ENCODE peak calls at places on chromosome 6, in five cellular contexts. S is A549, W is type B pancreatic cell, X is H1, B is foreskin keratinocyte. Q is an unnamed sample.

GRCh38 chr6:11614534-11615213 is 77.1 kb downstream of the TMEM170B start:
- DNase-seq in W (no peak), S (no peak), X (no peak), B (no peak), Q (no peak)

GRCh38 chr6:151430886-151431285 is 21.0 kb downstream of the RMND1 start:
- DNase-seq in X (no peak), B (no peak), S (no peak), W (no peak), Q (no peak)

GRCh38 chr6:6466967-6467761 is 121.4 kb upstream of the LY86 start:
- DNase-seq in W (no peak), B (peak), X (no peak), S (no peak), Q (no peak)

GRCh38 chr6:5261545-5262109 is 314 bp downstream of the FARS2 start:
- DNase-seq in W (no peak), S (no peak), B (no peak), X (no peak), Q (no peak)

GRCh38 chr6:148414836-148415235 is 72.2 kb downstream of the SASH1 start:
- DNase-seq in S (no peak), B (peak), W (no peak), X (no peak), Q (no peak)

GRCh38 chr6:166691199-166691598 is 64.1 kb upstream of the RPS6KA2 start:
- DNase-seq in S (no peak), B (peak), W (no peak), X (no peak), Q (no peak)

GRCh38 chr6:146017672-146018071 is 11.2 kb upstream of the GRM1 start:
- DNase-seq in W (no peak), X (no peak), B (peak), S (no peak), Q (no peak)

GRCh38 chr6:25050356-25050755 is 114.6 kb upstream of the RIPOR2 start:
- DNase-seq in S (no peak), W (no peak), X (no peak), B (peak), Q (no peak)

GRCh38 chr6:155495011-155495768 is 39.6 kb upstream of the NOX3 start:
- DNase-seq in X (peak), B (no peak), W (no peak), S (no peak), Q (no peak)

GRCh38 chr6:92559002-92559401 is 860.4 kb downstream of the EPHA7 start:
- DNase-seq in W (no peak), X (no peak), B (no peak), S (no peak), Q (no peak)

GRCh38 chr6:134550604-134551003 is 232.7 kb upstream of the SGK1 start:
- DNase-seq in S (peak), B (peak), X (no peak), W (no peak), Q (no peak)

GRCh38 chr6:33023536-33023935 is 14.1 kb upstream of the HLA-DOA start:
- DNase-seq in W (no peak), S (no peak), X (no peak), B (no peak), Q (no peak)
- TF ChIP-seq CTCF in W (no peak), S (no peak), X (no peak), B (no peak), Q (no peak)

GRCh38 chr6:168179133-168179532 is 100.1 kb upstream of the FRMD1 start:
- DNase-seq in X (no peak), S (no peak), W (peak), B (no peak), Q (peak)
- TF ChIP-seq CTCF in X (no peak), S (no peak), W (no peak), B (no peak), Q (no peak)

GRCh38 chr6:2504495-2505064 is 246.1 kb downstream of the MYLK4 start:
- DNase-seq in S (no peak), B (no peak), W (peak), X (no peak), Q (no peak)

GRCh38 chr6:2507016-2507415 is 243.7 kb downstream of the MYLK4 start:
- DNase-seq in S (no peak), W (no peak), B (peak), X (no peak), Q (no peak)

GRCh38 chr6:2507638-2508037 is 243.1 kb downstream of the MYLK4 start:
- DNase-seq in W (no peak), X (no peak), B (no peak), S (no peak), Q (peak)

GRCh38 chr6:2503816-2504494 is 246.8 kb downstream of the MYLK4 start:
- DNase-seq in W (no peak), S (no peak), X (no peak), B (peak), Q (peak)

GRCh38 chr6:2505624-2506023 is 245.1 kb downstream of the MYLK4 start:
- DNase-seq in S (no peak), B (no peak), W (peak), X (no peak), Q (no peak)
- TF ChIP-seq CTCF in S (no peak), B (peak), W (peak), X (peak), Q (no peak)

DNA sequence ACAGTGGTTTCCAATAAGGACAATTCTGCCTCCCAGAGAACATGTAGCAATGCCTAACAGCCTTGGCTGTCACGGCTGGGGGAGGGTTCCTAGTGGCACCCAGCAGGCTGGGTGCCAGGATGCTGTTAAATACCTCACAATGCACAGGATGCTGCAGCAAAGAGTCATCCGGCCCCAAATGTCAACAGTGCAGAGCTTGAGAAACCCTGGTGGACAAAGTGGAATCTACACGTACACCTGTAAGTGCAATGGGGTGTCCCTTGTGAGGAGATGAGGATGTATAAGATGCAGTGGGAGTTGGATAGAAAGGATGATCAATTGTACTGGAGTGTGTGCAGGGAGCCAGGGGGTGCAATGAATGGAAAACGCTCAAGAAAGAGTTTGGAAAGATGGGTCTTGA is 142.4 kb downstream of the FNDC1 start:
- DNase-seq in S (no peak), W (no peak), B (peak), X (no peak), Q (no peak)
- TF ChIP-seq CTCF in S (no peak), W (peak), B (peak), X (no peak), Q (no peak)

GRCh38 chr6:76633259-76633658 is 560.8 kb upstream of the IMPG1 start:
- DNase-seq in B (no peak), S (no peak), W (no peak), X (no peak), Q (no peak)
- TF ChIP-seq CTCF in B (no peak), S (no peak), W (no peak), X (peak), Q (no peak)

DNA sequence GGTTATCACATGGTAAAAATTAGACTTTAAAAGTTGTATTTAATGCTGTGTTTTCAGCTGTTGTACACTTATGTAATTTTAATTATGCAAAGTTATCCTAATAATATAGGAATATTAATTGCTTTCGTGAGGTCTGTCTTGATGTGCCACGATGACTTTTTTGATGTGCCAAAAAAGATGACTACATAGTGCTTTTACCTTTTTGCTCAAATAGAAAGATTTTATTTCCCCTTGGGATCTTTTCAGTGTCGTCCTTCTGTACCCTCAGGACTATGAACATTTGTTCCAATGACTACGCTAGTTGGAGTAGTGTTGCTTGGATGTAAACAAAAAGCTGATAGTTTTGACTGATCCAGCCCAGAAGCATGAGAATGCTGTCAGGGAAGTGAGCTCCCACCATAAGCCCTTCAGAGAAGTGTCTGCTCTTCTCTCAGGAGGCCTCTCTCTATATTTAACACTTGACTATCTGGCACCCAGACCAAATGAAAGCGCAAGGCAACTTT is 1.2 kb upstream of the CD164 start:
- DNase-seq in X (no peak), S (no peak), W (no peak), B (no peak), Q (no peak)
- TF ChIP-seq CTCF in X (no peak), S (no peak), W (no peak), B (no peak), Q (no peak)

GRCh38 chr6:52104979-52105378 is 17.6 kb upstream of the PKHD1 start:
- DNase-seq in S (no peak), W (no peak), X (no peak), B (no peak), Q (no peak)
- TF ChIP-seq CTCF in S (no peak), W (no peak), X (no peak), B (no peak), Q (no peak)

GRCh38 chr6:111691345-111692225 is 85.9 kb upstream of the TRAF3IP2 start:
- DNase-seq in S (no peak), X (no peak), W (no peak), B (no peak), Q (peak)
- TF ChIP-seq CTCF in S (no peak), X (no peak), W (no peak), B (no peak), Q (no peak)

DNA sequence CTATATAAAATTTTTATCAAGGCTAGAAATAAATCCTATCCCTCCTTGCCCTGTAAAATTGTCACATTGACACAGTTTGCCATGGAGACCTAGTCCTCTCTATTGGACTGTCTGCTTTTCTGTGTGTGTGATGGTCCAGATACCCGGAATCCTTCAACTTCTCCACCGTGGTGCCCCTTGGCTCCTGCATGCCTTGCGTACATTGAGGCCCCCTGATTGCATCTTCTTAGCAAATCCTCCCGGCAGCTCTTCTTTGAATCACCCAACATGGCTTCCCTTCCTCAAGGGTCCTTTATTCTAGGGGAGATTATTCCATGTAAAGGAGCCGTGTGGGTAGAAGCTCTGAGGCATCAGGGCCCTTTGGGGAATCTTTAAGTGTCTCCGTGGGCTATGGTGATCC is 219.5 kb downstream of the CDC5L start:
- DNase-seq in X (no peak), S (no peak), B (no peak), W (no peak), Q (no peak)
- TF ChIP-seq CTCF in X (no peak), S (no peak), B (no peak), W (no peak), Q (no peak)

GRCh38 chr6:33989016-33989854 is 156.7 kb downstream of the GRM4 start:
- DNase-seq in S (no peak), W (peak), B (no peak), X (no peak), Q (peak)

GRCh38 chr6:33985947-33986346 is 159.9 kb downstream of the GRM4 start:
- DNase-seq in S (no peak), X (no peak), W (peak), B (no peak), Q (no peak)

GRCh38 chr6:33987531-33988021 is 158.3 kb downstream of the GRM4 start:
- DNase-seq in W (peak), B (no peak), X (no peak), S (no peak), Q (no peak)

GRCh38 chr6:33990061-33990541 is 155.8 kb downstream of the GRM4 start:
- DNase-seq in W (peak), B (no peak), S (no peak), X (no peak), Q (peak)

DNA sequence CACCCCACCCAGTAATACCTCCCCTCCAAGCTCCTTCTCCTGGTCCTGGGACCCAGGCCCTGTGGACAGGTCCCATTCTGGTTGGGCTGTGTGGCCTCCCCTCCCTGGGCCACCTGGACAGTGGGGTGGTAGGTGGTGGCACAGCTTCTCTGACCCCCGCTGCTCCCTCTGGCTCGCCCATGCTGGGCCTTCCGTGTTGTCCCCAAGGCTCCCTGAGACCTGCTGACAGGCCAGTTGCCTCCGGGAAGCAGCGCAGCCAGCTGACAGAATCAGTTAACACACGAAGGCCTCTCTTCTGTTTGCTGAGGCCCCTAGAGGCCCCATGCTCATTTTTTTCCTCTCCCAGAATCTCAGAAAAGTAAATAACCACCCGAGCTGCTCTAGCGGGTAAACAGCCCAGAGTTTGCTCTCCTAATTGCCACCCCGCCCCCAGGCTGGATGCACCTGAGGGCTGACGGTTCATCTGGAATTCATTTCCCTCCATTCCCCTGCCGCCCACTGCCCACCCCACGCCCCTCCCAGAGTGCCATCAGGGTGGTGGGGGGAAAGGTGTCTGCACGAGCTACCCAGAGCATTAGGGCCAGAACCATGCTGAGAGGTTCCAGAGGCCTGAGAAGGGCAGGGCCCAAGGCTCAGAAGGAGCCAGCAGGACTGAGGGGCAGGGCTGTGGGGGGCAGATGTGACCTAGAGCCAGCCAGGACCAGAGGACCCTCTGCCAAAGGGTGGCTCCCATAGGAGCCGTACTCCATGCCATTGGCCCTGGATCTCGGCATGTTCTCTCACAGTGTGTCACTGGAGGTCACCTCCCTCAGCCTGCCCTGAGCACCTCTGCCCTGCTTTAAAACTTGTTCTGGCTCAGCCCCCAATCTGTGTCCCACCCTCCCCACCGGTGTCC is 157.5 kb downstream of the GRM4 start:
- DNase-seq in S (no peak), W (peak), X (no peak), B (no peak), Q (peak)
- TF ChIP-seq CTCF in S (no peak), W (no peak), X (no peak), B (no peak), Q (no peak)